ENCODE peak calls at places on chromosomes 7 and 10, in five cellular contexts. Z is GM12865, K is HT1080, Q is esophagus squamous epithelium, B is transverse colon. R is an unnamed sample.
A peak's percentile ranks its signal among the peaks of the same experiment; 100 is the strongest.

GRCh38 chr10:21756707-21757600 is 222.9 kb downstream of the MLLT10 start:
- DNase-seq in K (no peak), Q (no peak), B (no peak), Z (no peak), R (no peak)

GRCh38 chr7:123601530-123601929 is at the start of gene ASB15:
- DNase-seq in Q (no peak), K (no peak), Z (no peak), B (no peak), R (no peak)

GRCh38 chr10:73244866-73245477 is 2.1 kb downstream of the DNAJC9 start:
- DNase-seq in B (no peak), Q (no peak), K (no peak), Z (peak; percentile 21), R (no peak)

GRCh38 chr7:34354906-34355305 is 303.1 kb upstream of the NPSR1 start:
- DNase-seq in Z (no peak), B (no peak), K (peak; percentile 35), Q (no peak), R (no peak)

GRCh38 chr7:17680026-17680425 is 260.3 kb downstream of the SNX13 start:
- DNase-seq in B (peak; percentile 29), Q (no peak), Z (peak; percentile 8), K (peak; percentile 65), R (peak; percentile 59)

GRCh38 chr7:141562543-141562942 is 11.3 kb downstream of the AGK start:
- DNase-seq in Q (no peak), K (no peak), Z (peak; percentile 6), B (no peak), R (no peak)

GRCh38 chr7:34130558-34131285 is 225.4 kb downstream of the BMPER start:
- DNase-seq in Z (no peak), B (no peak), K (no peak), Q (no peak), R (no peak)

GRCh38 chr7:135320277-135320676 is 86.6 kb downstream of the STRA8 start:
- DNase-seq in Q (no peak), B (peak; percentile 69), K (peak; percentile 85), Z (no peak), R (peak; percentile 58)

GRCh38 chr7:47303695-47304453 is 278.0 kb downstream of the TNS3 start:
- DNase-seq in B (no peak), Q (no peak), K (no peak), Z (no peak), R (no peak)

GRCh38 chr7:105589221-105590077 is 8.2 kb upstream of the EFCAB10 start:
- DNase-seq in B (peak; percentile 35), Z (peak; percentile 85), K (peak; percentile 80), Q (no peak), R (peak; percentile 24)

GRCh38 chr10:59896186-59896585 is 10.2 kb downstream of the CCDC6 start:
- DNase-seq in Z (no peak), K (no peak), B (peak; percentile 63), Q (no peak), R (no peak)

GRCh38 chr7:44650772-44651171 is 44.3 kb downstream of the OGDH start:
- DNase-seq in Q (no peak), B (no peak), K (no peak), Z (no peak), R (no peak)

GRCh38 chr7:88664630-88665233 is 94.8 kb upstream of the ZNF804B start:
- DNase-seq in Q (no peak), B (no peak), K (peak; percentile 86), Z (no peak), R (no peak)

GRCh38 chr10:116521424-116522305 is 24.1 kb upstream of the PNLIP start:
- DNase-seq in B (peak; percentile 17), Q (no peak), Z (peak; percentile 47), K (peak; percentile 23), R (peak; percentile 15)

GRCh38 chr7:44530990-44531389 is 10.1 kb downstream of the NPC1L1 start:
- DNase-seq in Z (no peak), K (no peak), Q (no peak), B (no peak), R (no peak)

GRCh38 chr7:132557489-132558044 is 18.7 kb downstream of the PLXNA4 start:
- DNase-seq in B (no peak), Z (no peak), Q (no peak), K (peak; percentile 69), R (no peak)

GRCh38 chr7:152115021-152115718 is 89.7 kb downstream of the GALNT11 start:
- DNase-seq in Q (no peak), Z (no peak), K (no peak), B (no peak), R (no peak)

GRCh38 chr10:114022292-114022691 is 21.4 kb upstream of the ADRB1 start:
- DNase-seq in B (peak; percentile 11), Q (no peak), K (no peak), Z (no peak), R (no peak)

GRCh38 chr10:74189999-74190421 is 39.0 kb downstream of the ADK start:
- DNase-seq in Q (no peak), K (peak; percentile 85), B (peak; percentile 21), Z (peak; percentile 76), R (peak; percentile 72)

GRCh38 chr10:86693721-86694369 is 25.5 kb downstream of the LDB3 start:
- DNase-seq in Q (no peak), K (peak; percentile 34), Z (peak; percentile 40), B (peak; percentile 51), R (no peak)

GRCh38 chr10:16612148-16612742 is 90.6 kb upstream of the C1QL3 start:
- DNase-seq in Q (no peak), B (no peak), Z (peak; percentile 46), K (peak; percentile 24), R (peak; percentile 13)

GRCh38 chr10:75464478-75465090 is 33.2 kb downstream of the LRMDA start:
- DNase-seq in Z (no peak), Q (no peak), B (no peak), K (no peak), R (no peak)

GRCh38 chr10:49686651-49687050 is 7.2 kb downstream of the C10orf53 start:
- DNase-seq in Q (no peak), K (no peak), Z (no peak), B (no peak), R (no peak)

GRCh38 chr7:2353650-2354172 is 916 bp upstream of the EIF3B start:
- DNase-seq in K (peak; percentile 80), Z (peak; percentile 97), Q (peak; percentile 44), B (peak; percentile 91), R (peak; percentile 74)

GRCh38 chr10:16441106-16441850 is 4.5 kb downstream of the PTER start:
- DNase-seq in Q (no peak), B (no peak), Z (peak; percentile 22), K (no peak), R (no peak)

GRCh38 chr10:32149257-32149955 is 93.2 kb upstream of the KIF5B start:
- DNase-seq in Q (no peak), K (peak; percentile 66), B (peak; percentile 35), Z (peak; percentile 86), R (peak; percentile 45)

GRCh38 chr10:74988055-74988773 is 123.2 kb upstream of the SAMD8 start:
- DNase-seq in B (no peak), Q (no peak), K (no peak), Z (no peak), R (no peak)